ENCODE peak calls at places on chromosomes 3 and 15, in six cellular contexts. N is lower lobe of right lung, U is Panc1, Y is AG04450, E is AG09319, L is psoas muscle. X is an unnamed sample.

GRCh38 chr15:56249080-56249479 is 5.4 kb upstream of the RFX7 start:
- DNase-seq in N (no peak), U (no peak), Y (no peak), E (no peak), L (no peak), X (no peak)

GRCh38 chr3:41808152-41808551 is 153.8 kb downstream of the ULK4 start:
- DNase-seq in N (no peak), U (no peak), Y (peak), E (no peak), L (no peak), X (no peak)

GRCh38 chr3:53067571-53067970 is 21.7 kb upstream of the SFMBT1 start:
- DNase-seq in N (no peak), U (no peak), Y (no peak), E (no peak), L (no peak), X (no peak)

GRCh38 chr3:38469852-38470251 is 16.2 kb downstream of the ACVR2B start:
- DNase-seq in N (no peak), U (no peak), Y (no peak), E (no peak), L (no peak), X (no peak)

GRCh38 chr3:131477813-131478212 is 25.0 kb downstream of the MRPL3 start:
- DNase-seq in N (no peak), U (no peak), Y (no peak), E (no peak), L (no peak), X (no peak)

GRCh38 chr3:172591876-172592771 is 68.9 kb upstream of the TNFSF10 start:
- DNase-seq in N (no peak), U (no peak), Y (no peak), E (no peak), L (no peak), X (no peak)

GRCh38 chr3:113264249-113264648 is 52.9 kb downstream of the BOC start:
- DNase-seq in N (no peak), U (no peak), Y (no peak), E (no peak), L (no peak), X (no peak)

GRCh38 chr15:69081310-69082004 is 67.0 kb downstream of the NOX5 start:
- DNase-seq in N (no peak), U (no peak), Y (no peak), E (peak), L (peak), X (no peak)

GRCh38 chr15:31047437-31047836 is 54.1 kb downstream of the TRPM1 start:
- DNase-seq in N (no peak), U (no peak), Y (no peak), E (no peak), L (no peak), X (peak)

GRCh38 chr15:80669599-80670273 is 25.4 kb upstream of the ABHD17C start:
- DNase-seq in N (no peak), U (no peak), Y (peak), E (no peak), L (no peak), X (no peak)

GRCh38 chr3:107453504-107453903 is 69.3 kb upstream of the BBX start:
- DNase-seq in N (no peak), U (no peak), Y (no peak), E (no peak), L (no peak), X (no peak)

GRCh38 chr15:45522179-45522930 is at the start of gene SLC30A4:
- DNase-seq in N (peak), U (no peak), Y (no peak), E (peak), L (peak), X (peak)

GRCh38 chr3:5489536-5489935 is 302.0 kb downstream of the EDEM1 start:
- DNase-seq in N (no peak), U (no peak), Y (no peak), E (no peak), L (no peak), X (no peak)

GRCh38 chr15:39580630-39581500 is at the start of gene THBS1:
- DNase-seq in N (peak), U (no peak), Y (peak), E (peak), L (peak), X (peak)

DNA sequence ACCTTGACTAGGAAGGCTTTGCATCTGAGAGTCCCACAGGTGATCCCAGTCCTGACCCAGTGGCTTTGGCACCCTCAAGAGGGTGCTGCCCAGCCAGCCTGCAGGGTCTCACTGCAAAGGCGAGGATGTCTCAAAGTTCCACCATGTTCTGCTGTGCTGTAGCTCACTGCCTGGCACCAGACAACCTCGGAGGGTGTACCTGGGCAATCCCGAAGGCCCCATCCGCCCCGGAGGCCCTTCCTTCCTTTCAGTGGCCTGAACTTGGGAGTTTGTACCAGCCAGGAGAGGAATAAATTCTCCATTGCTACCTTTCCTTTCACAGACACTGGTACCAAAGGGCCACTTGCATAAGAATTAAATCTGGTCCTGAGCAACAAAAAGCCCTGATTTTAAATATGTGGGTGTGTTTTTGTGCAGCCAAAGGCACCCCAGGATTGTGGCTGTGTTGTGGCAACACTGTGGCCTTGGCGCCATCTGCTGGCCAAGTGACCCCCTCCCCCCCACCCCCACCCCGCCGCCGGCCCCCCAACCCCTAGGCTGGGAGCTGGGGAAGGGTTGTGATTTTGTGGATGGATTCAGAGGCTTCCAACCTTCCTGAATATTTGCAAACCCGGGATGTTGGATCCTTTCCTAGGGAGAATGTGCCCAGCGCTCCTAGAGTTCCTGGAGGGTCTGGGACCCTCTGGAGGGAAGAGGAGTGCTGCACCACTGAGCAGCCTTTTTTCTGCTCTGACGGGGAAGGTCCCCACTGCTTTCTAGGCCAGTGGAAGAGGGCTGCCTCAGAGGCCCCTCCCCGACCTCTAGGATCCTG is 9.7 kb upstream of the PTPN23 start:
- DNase-seq in N (no peak), U (no peak), Y (no peak), E (no peak), L (no peak), X (no peak)
- TF ChIP-seq CTCF in N (peak), U (peak), Y (no peak), E (peak), L (peak), X (peak)

GRCh38 chr3:13673207-13673606 is 124.3 kb downstream of the FBLN2 start:
- DNase-seq in N (no peak), U (no peak), Y (no peak), E (no peak), L (no peak), X (no peak)
- TF ChIP-seq CTCF in N (no peak), U (no peak), Y (peak), E (peak), L (no peak), X (peak)

DNA sequence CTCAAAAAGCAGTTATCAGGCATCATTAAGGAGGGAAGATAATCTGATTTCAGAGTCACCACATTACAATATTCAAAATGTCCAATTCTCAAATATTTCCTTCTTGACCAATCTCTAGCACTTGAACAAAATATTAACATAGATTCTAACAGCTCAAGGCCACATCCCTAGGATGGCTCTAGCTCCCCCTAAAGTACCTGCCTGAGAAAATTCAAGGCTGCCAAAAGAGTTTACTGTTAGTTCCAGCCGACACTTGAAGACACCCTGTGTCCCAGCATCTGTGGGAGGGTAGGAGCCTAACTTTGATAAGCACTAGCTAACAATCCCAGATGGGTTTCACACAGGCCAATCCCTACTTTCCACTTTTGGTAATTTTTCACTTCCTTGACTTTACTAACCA is 10.4 kb downstream of the NSMCE3 start:
- DNase-seq in N (no peak), U (no peak), Y (no peak), E (no peak), L (no peak), X (peak)
- TF ChIP-seq CTCF in N (no peak), U (peak), Y (no peak), E (no peak), L (no peak), X (no peak)

GRCh38 chr3:196098365-196098764 is 16.5 kb upstream of the TFRC start:
- DNase-seq in N (no peak), U (no peak), Y (no peak), E (no peak), L (no peak), X (no peak)
- TF ChIP-seq CTCF in N (no peak), U (no peak), Y (no peak), E (no peak), L (no peak), X (no peak)